ENCODE peak calls at places on chromosomes 13 and 19, in seven cellular contexts. X is GM12878, P is ovary, C is transverse colon, T is sigmoid colon, F is K562, V is stomach. R is an unnamed sample.

GRCh38 chr13:112968380-112968909 is 569 bp upstream of the MCF2L start:
- DNase-seq in C (peak; percentile 70), X (no peak), F (no peak), V (peak; percentile 79), P (peak; percentile 69), T (peak; percentile 64), R (no peak)

GRCh38 chr13:78139765-78140164 is 221.1 kb upstream of the EDNRB start:
- DNase-seq in P (no peak), V (no peak), F (no peak), C (no peak), T (no peak), X (no peak), R (no peak)

GRCh38 chr13:44155422-44156293 is 218.0 kb upstream of the SERP2 start:
- DNase-seq in C (peak; percentile 73), P (peak; percentile 70), T (peak; percentile 93), V (peak; percentile 70), F (no peak), X (no peak), R (peak; percentile 89)

GRCh38 chr13:112443191-112444000 is 67.2 kb downstream of the SPACA7 start:
- DNase-seq in P (no peak), F (peak; percentile 9), V (peak; percentile 25), X (no peak), C (no peak), T (peak; percentile 39), R (peak; percentile 77)

GRCh38 chr13:44280461-44280860 is 93.2 kb upstream of the SERP2 start:
- DNase-seq in F (no peak), X (no peak), P (no peak), T (no peak), C (no peak), V (no peak), R (no peak)

GRCh38 chr19:13014101-13014920 is 19.0 kb downstream of the NFIX start:
- DNase-seq in X (no peak), V (no peak), C (no peak), P (peak; percentile 78), T (no peak), F (no peak), R (no peak)

GRCh38 chr13:23467048-23467931 is 33.8 kb upstream of the SACS start:
- DNase-seq in V (no peak), T (no peak), X (no peak), F (no peak), C (no peak), P (no peak), R (peak; percentile 74)

GRCh38 chr13:49731766-49732165 is 40.5 kb upstream of the EBPL start:
- DNase-seq in T (no peak), C (no peak), V (no peak), F (no peak), P (no peak), X (no peak), R (no peak)

GRCh38 chr13:66348745-66349720 is 881.1 kb downstream of the PCDH9 start:
- DNase-seq in X (no peak), C (no peak), P (no peak), T (no peak), F (no peak), V (no peak), R (no peak)

GRCh38 chr13:35833571-35834305 is 297.4 kb downstream of the DCLK1 start:
- DNase-seq in F (no peak), C (no peak), X (no peak), V (no peak), P (no peak), T (no peak), R (no peak)

GRCh38 chr13:25766576-25766975 is 285.2 kb downstream of the SHISA2 start:
- DNase-seq in P (no peak), X (no peak), V (no peak), T (no peak), C (no peak), F (no peak), R (no peak)

GRCh38 chr19:664913-665443 is 2.0 kb upstream of the RNF126 start:
- DNase-seq in F (peak; percentile 84), T (peak; percentile 88), X (no peak), P (peak; percentile 89), C (peak; percentile 84), V (peak; percentile 83), R (no peak)

GRCh38 chr13:102198418-102199322 is 203.2 kb downstream of the FGF14 start:
- DNase-seq in X (no peak), T (no peak), V (no peak), P (no peak), F (no peak), C (no peak), R (no peak)

GRCh38 chr13:113273856-113274590 is 23.0 kb upstream of the LAMP1 start:
- DNase-seq in V (no peak), T (peak; percentile 67), C (no peak), P (no peak), X (no peak), F (peak; percentile 58), R (no peak)

GRCh38 chr13:75666646-75667351 is 30.7 kb downstream of the LMO7 start:
- DNase-seq in V (no peak), P (no peak), T (no peak), X (no peak), C (no peak), F (no peak), R (no peak)

GRCh38 chr13:47908200-47908902 is 92.7 kb downstream of the SUCLA2 start:
- DNase-seq in F (peak; percentile 5), T (no peak), P (no peak), V (no peak), X (no peak), C (no peak), R (no peak)

GRCh38 chr13:105611424-105611823 is 924.0 kb downstream of the EFNB2 start:
- DNase-seq in X (no peak), T (no peak), F (no peak), C (no peak), V (no peak), P (no peak), R (no peak)

GRCh38 chr13:98273067-98273823 is 96.2 kb upstream of the RNF113B start:
- DNase-seq in P (no peak), X (no peak), C (no peak), T (no peak), F (no peak), V (no peak), R (no peak)
- TF ChIP-seq EP300 in P (no peak), X (no peak), C (no peak), T (no peak), F (no peak), V (no peak), R (no peak)

DNA sequence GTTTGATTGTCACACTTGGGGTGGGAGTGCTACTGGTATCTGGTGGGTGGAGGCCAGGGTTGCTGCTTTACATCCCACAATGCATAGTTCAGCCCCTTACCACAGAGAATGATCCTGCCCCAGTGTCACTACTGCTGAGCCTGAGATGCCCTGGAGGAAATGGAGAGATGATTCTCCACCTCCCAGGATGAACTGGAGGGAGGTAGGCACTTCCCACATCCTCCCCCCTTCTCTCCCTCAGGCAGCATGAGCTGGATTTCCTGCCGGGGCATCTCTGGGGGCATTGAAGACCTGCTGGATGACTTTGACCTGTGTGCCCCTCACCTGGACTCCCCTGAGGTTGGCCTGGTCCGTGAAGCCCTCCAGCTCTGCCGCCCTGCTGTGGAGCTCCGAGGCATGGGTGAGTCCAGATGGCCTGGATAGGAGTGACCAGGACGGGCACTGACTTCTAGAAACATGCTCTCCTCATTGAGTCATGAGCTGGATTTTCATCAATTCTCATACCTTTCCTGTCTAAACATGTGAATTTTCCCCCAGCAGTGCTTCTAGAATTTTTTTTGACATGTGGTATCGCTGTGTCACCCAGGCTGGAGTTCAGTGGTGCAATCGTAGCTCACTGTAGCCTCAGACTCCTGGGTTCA is 45.3 kb downstream of the NWD1 start:
- DNase-seq in F (no peak), T (no peak), V (no peak), X (no peak), P (no peak), C (no peak), R (no peak)
- H3K4me1 ChIP-seq in F (no peaks in the 10 kb centered on the region), T (no peaks in the 10 kb centered on the region), V (no peaks in the 10 kb centered on the region), X (no peaks in the 10 kb centered on the region), P (no peaks in the 10 kb centered on the region), C (no peaks in the 10 kb centered on the region), R (no peaks in the 10 kb centered on the region)

GRCh38 chr19:15285896-15286591 is 46.3 kb downstream of the BRD4 start:
- DNase-seq in X (peak; percentile 75), C (no peak), V (no peak), F (no peak), T (no peak), P (no peak), R (no peak)
- TF ChIP-seq CTCF in X (no peak), C (no peak), V (no peak), F (no peak), T (no peak), P (no peak), R (no peak)

GRCh38 chr19:45514376-45515051 is 7.2 kb downstream of the VASP start:
- DNase-seq in C (peak; percentile 92), X (no peak), V (peak; percentile 91), P (no peak), T (no peak), F (no peak), R (no peak)
- TF ChIP-seq EP300 in C (peak; percentile 23), X (no peak), V (no peak), P (no peak), T (no peak), F (no peak), R (no peak)

GRCh38 chr19:38682872-38683392 is 35.5 kb downstream of the ACTN4 start:
- DNase-seq in F (no peak), P (no peak), T (no peak), X (no peak), C (no peak), V (no peak), R (no peak)
- H3K4me1 ChIP-seq in F (peaks cover 73% of the 10 kb centered on the region), P (peaks cover 36% of the 10 kb centered on the region), T (peaks cover 79% of the 10 kb centered on the region), X (peaks cover 57% of the 10 kb centered on the region), C (peaks cover 98% of the 10 kb centered on the region), V (peaks cover 99% of the 10 kb centered on the region), R (peaks cover 99% of the 10 kb centered on the region)

R was measured in esophagus muscularis mucosa.